ENCODE peak calls at places on chromosomes 16 and 17, in ten cellular contexts. One of them, this sample, is unnamed.

GRCh38 chr16:48101069-48101674 is 54.6 kb downstream of the ABCC12 start:
- DNase-seq in GM23338: no peak
- DNase-seq in HCT116: no peak
- DNase-seq in prostate gland: no peak
- DNase-seq in transverse colon: no peak
- DNase-seq in HL-60: no peak
- DNase-seq in esophagus muscularis mucosa: no peak
- DNase-seq in GM12892: peak
- DNase-seq in GM12891: no peak
- DNase-seq in stomach: no peak
- DNase-seq in this sample: no peak

GRCh38 chr16:896261-897199 is 74.3 kb downstream of the LMF1 start:
- DNase-seq in GM12892: no peak
- DNase-seq in stomach: no peak
- DNase-seq in HCT116: no peak
- DNase-seq in transverse colon: no peak
- DNase-seq in GM23338: no peak
- DNase-seq in HL-60: no peak
- DNase-seq in prostate gland: no peak
- DNase-seq in esophagus muscularis mucosa: no peak
- DNase-seq in GM12891: no peak
- DNase-seq in this sample: no peak

GRCh38 chr16:62406387-62406786 is 370.1 kb upstream of the CDH8 start:
- DNase-seq in stomach: no peak
- DNase-seq in GM23338: no peak
- DNase-seq in GM12891: no peak
- DNase-seq in transverse colon: no peak
- DNase-seq in HCT116: no peak
- DNase-seq in GM12892: no peak
- DNase-seq in esophagus muscularis mucosa: no peak
- DNase-seq in HL-60: no peak
- DNase-seq in prostate gland: no peak
- DNase-seq in this sample: no peak

GRCh38 chr17:40915721-40916256 is 21.7 kb downstream of the KRT23 start:
- DNase-seq in GM23338: no peak
- DNase-seq in esophagus muscularis mucosa: no peak
- DNase-seq in GM12892: no peak
- DNase-seq in stomach: no peak
- DNase-seq in HCT116: no peak
- DNase-seq in transverse colon: no peak
- DNase-seq in prostate gland: no peak
- DNase-seq in HL-60: no peak
- DNase-seq in GM12891: no peak
- DNase-seq in this sample: no peak

GRCh38 chr17:13030459-13031305 is 12.9 kb upstream of the ELAC2 start:
- DNase-seq in transverse colon: peak
- DNase-seq in GM12892: peak
- DNase-seq in HL-60: no peak
- DNase-seq in esophagus muscularis mucosa: no peak
- DNase-seq in stomach: no peak
- DNase-seq in HCT116: no peak
- DNase-seq in GM12891: peak
- DNase-seq in prostate gland: no peak
- DNase-seq in GM23338: peak
- DNase-seq in this sample: no peak

GRCh38 chr16:10642964-10643363 is 51.8 kb downstream of the TEKT5 start:
- DNase-seq in transverse colon: no peak
- DNase-seq in esophagus muscularis mucosa: no peak
- DNase-seq in GM12891: no peak
- DNase-seq in HL-60: no peak
- DNase-seq in GM12892: no peak
- DNase-seq in GM23338: no peak
- DNase-seq in prostate gland: no peak
- DNase-seq in HCT116: no peak
- DNase-seq in stomach: no peak
- DNase-seq in this sample: no peak

GRCh38 chr17:4998666-4999428 is 1.1 kb downstream of the KIF1C start:
- DNase-seq in HL-60: no peak
- DNase-seq in transverse colon: peak
- DNase-seq in esophagus muscularis mucosa: no peak
- DNase-seq in GM12891: peak
- DNase-seq in HCT116: no peak
- DNase-seq in stomach: peak
- DNase-seq in prostate gland: no peak
- DNase-seq in GM23338: peak
- DNase-seq in GM12892: no peak
- DNase-seq in this sample: peak

GRCh38 chr17:61457226-61457983 is 5.2 kb downstream of the TBX4 start:
- DNase-seq in transverse colon: no peak
- DNase-seq in esophagus muscularis mucosa: no peak
- DNase-seq in HL-60: no peak
- DNase-seq in HCT116: no peak
- DNase-seq in prostate gland: no peak
- DNase-seq in GM12892: no peak
- DNase-seq in stomach: no peak
- DNase-seq in GM12891: no peak
- DNase-seq in GM23338: peak
- DNase-seq in this sample: no peak

DNA sequence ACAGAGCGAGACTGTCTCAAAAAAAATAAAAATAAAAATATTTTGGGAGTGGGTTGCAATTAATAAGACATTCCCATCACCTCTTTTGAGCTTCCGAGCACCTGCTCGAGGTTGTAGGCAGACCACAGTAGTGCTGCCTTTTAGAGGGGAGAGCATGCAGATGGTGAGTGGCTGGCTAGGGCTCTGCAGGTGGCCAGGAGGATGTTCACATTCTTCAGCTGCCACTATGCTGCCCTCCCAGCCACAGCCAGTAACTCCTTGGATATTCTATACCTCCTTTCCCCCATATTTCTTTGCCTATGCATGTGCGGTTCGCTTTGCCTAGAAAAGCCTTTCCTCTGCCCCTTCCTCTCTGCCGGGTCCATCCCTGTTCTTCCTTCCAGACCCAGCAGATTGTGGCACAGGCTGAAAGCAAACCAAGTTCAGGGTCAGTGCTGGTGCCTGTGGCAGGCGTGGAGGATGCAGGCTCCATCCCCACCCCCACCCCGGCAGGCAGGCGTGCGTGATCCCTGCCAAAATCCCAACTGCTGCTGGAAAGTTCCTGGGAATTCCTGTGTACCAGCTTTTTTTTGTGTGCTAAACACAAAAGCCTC is 33.9 kb upstream of the CMIP start:
- DNase-seq in HCT116: no peak
- DNase-seq in GM12891: no peak
- DNase-seq in stomach: no peak
- DNase-seq in GM23338: peak
- DNase-seq in transverse colon: no peak
- DNase-seq in prostate gland: no peak
- DNase-seq in HL-60: no peak
- DNase-seq in esophagus muscularis mucosa: no peak
- DNase-seq in GM12892: no peak
- DNase-seq in this sample: no peak
- TF ChIP-seq POLR2AphosphoS5 in HCT116: no peak
- TF ChIP-seq POLR2AphosphoS5 in GM12891: no peak
- TF ChIP-seq POLR2AphosphoS5 in stomach: no peak
- TF ChIP-seq POLR2AphosphoS5 in GM23338: no peak
- TF ChIP-seq POLR2AphosphoS5 in transverse colon: no peak
- TF ChIP-seq POLR2AphosphoS5 in prostate gland: no peak
- TF ChIP-seq POLR2AphosphoS5 in HL-60: no peak
- TF ChIP-seq POLR2AphosphoS5 in esophagus muscularis mucosa: no peak
- TF ChIP-seq POLR2AphosphoS5 in GM12892: no peak
- TF ChIP-seq POLR2AphosphoS5 in this sample: no peak

DNA sequence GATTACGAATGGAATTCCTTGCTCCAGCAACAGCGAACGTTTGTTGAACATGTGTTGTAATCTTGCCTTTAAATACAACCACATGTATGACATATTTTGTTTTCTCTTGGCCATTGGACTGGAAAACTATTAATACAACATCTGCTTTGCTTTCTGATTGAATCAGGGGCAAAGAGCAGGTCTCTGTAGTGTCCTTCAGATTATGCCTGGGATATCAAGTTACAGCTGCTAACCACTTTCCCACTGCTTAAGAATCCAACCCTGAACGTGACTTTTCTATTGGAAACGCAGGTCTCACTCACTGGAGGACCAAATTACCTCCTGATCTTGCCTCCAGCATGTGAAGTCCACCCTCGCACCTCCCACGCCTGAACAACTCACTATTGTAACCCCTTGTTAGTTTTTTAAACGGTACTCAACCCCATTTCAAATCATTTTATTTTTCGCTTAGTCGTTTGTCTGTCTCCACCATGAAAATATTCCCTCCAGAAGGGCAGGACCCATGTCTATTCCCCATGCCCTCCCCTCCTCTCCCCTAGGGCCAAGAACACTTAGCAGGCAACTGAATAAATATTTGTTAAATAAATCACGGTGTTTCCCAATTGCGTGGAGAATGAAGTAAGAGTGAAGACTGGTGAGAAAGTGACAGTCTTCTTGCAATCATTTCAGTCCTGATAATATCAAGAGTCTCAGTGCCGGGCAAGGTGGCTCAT is 57.4 kb upstream of the MRTFB start:
- DNase-seq in HCT116: no peak
- DNase-seq in GM12891: no peak
- DNase-seq in GM12892: no peak
- DNase-seq in HL-60: no peak
- DNase-seq in GM23338: peak
- DNase-seq in stomach: no peak
- DNase-seq in prostate gland: no peak
- DNase-seq in transverse colon: no peak
- DNase-seq in esophagus muscularis mucosa: no peak
- DNase-seq in this sample: no peak
- TF ChIP-seq POLR2AphosphoS5 in HCT116: no peak
- TF ChIP-seq POLR2AphosphoS5 in GM12891: no peak
- TF ChIP-seq POLR2AphosphoS5 in GM12892: no peak
- TF ChIP-seq POLR2AphosphoS5 in HL-60: no peak
- TF ChIP-seq POLR2AphosphoS5 in GM23338: no peak
- TF ChIP-seq POLR2AphosphoS5 in stomach: no peak
- TF ChIP-seq POLR2AphosphoS5 in prostate gland: no peak
- TF ChIP-seq POLR2AphosphoS5 in transverse colon: peak
- TF ChIP-seq POLR2AphosphoS5 in esophagus muscularis mucosa: no peak
- TF ChIP-seq POLR2AphosphoS5 in this sample: peak

GRCh38 chr16:55274391-55274790 is 49.6 kb upstream of the IRX6 start:
- DNase-seq in GM12892: no peak
- DNase-seq in GM12891: no peak
- DNase-seq in esophagus muscularis mucosa: peak
- DNase-seq in GM23338: no peak
- DNase-seq in transverse colon: no peak
- DNase-seq in HCT116: no peak
- DNase-seq in prostate gland: no peak
- DNase-seq in HL-60: no peak
- DNase-seq in stomach: no peak
- DNase-seq in this sample: no peak

GRCh38 chr16:55273356-55273755 is 50.6 kb upstream of the IRX6 start:
- DNase-seq in GM23338: no peak
- DNase-seq in stomach: no peak
- DNase-seq in GM12891: no peak
- DNase-seq in esophagus muscularis mucosa: peak
- DNase-seq in HL-60: no peak
- DNase-seq in HCT116: no peak
- DNase-seq in GM12892: no peak
- DNase-seq in transverse colon: no peak
- DNase-seq in prostate gland: no peak
- DNase-seq in this sample: no peak

GRCh38 chr16:55277536-55277935 is 46.5 kb upstream of the IRX6 start:
- DNase-seq in transverse colon: no peak
- DNase-seq in esophagus muscularis mucosa: no peak
- DNase-seq in stomach: no peak
- DNase-seq in HL-60: no peak
- DNase-seq in HCT116: no peak
- DNase-seq in prostate gland: no peak
- DNase-seq in GM12891: no peak
- DNase-seq in GM23338: no peak
- DNase-seq in GM12892: no peak
- DNase-seq in this sample: no peak

GRCh38 chr16:55273959-55274358 is 50.0 kb upstream of the IRX6 start:
- DNase-seq in GM12891: no peak
- DNase-seq in esophagus muscularis mucosa: peak
- DNase-seq in transverse colon: no peak
- DNase-seq in GM23338: no peak
- DNase-seq in GM12892: no peak
- DNase-seq in HCT116: no peak
- DNase-seq in HL-60: no peak
- DNase-seq in stomach: no peak
- DNase-seq in prostate gland: no peak
- DNase-seq in this sample: no peak

DNA sequence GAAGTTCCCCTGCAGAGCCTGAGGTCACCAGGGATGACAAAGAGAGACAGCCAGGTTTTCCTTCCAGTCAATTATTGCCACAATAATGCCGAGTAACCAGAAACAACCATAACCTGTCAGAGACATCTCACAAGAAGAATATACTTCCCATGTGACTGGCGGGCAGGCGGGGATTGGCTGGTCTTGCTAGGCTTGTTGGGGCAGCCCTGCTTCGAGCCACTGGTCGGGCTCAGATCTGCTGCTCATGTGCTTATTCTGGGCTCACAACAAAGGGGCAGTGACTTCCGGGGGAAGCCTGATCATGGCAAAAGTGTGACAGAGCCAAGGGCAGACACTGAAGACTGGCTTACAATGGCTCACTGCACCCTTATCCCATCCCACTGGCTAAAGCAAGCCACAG is 48.1 kb upstream of the IRX6 start:
- DNase-seq in transverse colon: no peak
- DNase-seq in stomach: no peak
- DNase-seq in HCT116: no peak
- DNase-seq in GM12892: no peak
- DNase-seq in GM12891: no peak
- DNase-seq in prostate gland: no peak
- DNase-seq in GM23338: no peak
- DNase-seq in esophagus muscularis mucosa: peak
- DNase-seq in HL-60: no peak
- DNase-seq in this sample: no peak
- TF ChIP-seq POLR2AphosphoS5 in transverse colon: no peak
- TF ChIP-seq POLR2AphosphoS5 in stomach: no peak
- TF ChIP-seq POLR2AphosphoS5 in HCT116: no peak
- TF ChIP-seq POLR2AphosphoS5 in GM12892: no peak
- TF ChIP-seq POLR2AphosphoS5 in GM12891: no peak
- TF ChIP-seq POLR2AphosphoS5 in prostate gland: no peak
- TF ChIP-seq POLR2AphosphoS5 in GM23338: no peak
- TF ChIP-seq POLR2AphosphoS5 in esophagus muscularis mucosa: no peak
- TF ChIP-seq POLR2AphosphoS5 in HL-60: no peak
- TF ChIP-seq POLR2AphosphoS5 in this sample: no peak

GRCh38 chr16:2532494-2533141 is 1.4 kb upstream of the CEMP1 start:
- DNase-seq in HCT116: peak
- DNase-seq in prostate gland: peak
- DNase-seq in HL-60: no peak
- DNase-seq in GM12891: no peak
- DNase-seq in stomach: peak
- DNase-seq in transverse colon: peak
- DNase-seq in GM23338: peak
- DNase-seq in GM12892: peak
- DNase-seq in esophagus muscularis mucosa: no peak
- DNase-seq in this sample: peak

GRCh38 chr16:2535644-2536021 is 2.2 kb upstream of the PDPK1 start:
- DNase-seq in GM23338: no peak
- DNase-seq in HCT116: no peak
- DNase-seq in stomach: no peak
- DNase-seq in GM12891: no peak
- DNase-seq in transverse colon: no peak
- DNase-seq in HL-60: no peak
- DNase-seq in esophagus muscularis mucosa: no peak
- DNase-seq in GM12892: no peak
- DNase-seq in prostate gland: no peak
- DNase-seq in this sample: no peak

GRCh38 chr16:2533912-2534311 is 2.7 kb upstream of the CEMP1 start:
- DNase-seq in HCT116: no peak
- DNase-seq in HL-60: no peak
- DNase-seq in esophagus muscularis mucosa: no peak
- DNase-seq in transverse colon: no peak
- DNase-seq in prostate gland: no peak
- DNase-seq in GM12891: no peak
- DNase-seq in GM23338: no peak
- DNase-seq in GM12892: no peak
- DNase-seq in stomach: no peak
- DNase-seq in this sample: no peak

GRCh38 chr16:2531696-2532493 is 687 bp upstream of the CEMP1 start:
- DNase-seq in GM23338: peak
- DNase-seq in HCT116: peak
- DNase-seq in GM12891: peak
- DNase-seq in GM12892: peak
- DNase-seq in esophagus muscularis mucosa: peak
- DNase-seq in stomach: peak
- DNase-seq in HL-60: peak
- DNase-seq in transverse colon: peak
- DNase-seq in prostate gland: peak
- DNase-seq in this sample: peak

DNA sequence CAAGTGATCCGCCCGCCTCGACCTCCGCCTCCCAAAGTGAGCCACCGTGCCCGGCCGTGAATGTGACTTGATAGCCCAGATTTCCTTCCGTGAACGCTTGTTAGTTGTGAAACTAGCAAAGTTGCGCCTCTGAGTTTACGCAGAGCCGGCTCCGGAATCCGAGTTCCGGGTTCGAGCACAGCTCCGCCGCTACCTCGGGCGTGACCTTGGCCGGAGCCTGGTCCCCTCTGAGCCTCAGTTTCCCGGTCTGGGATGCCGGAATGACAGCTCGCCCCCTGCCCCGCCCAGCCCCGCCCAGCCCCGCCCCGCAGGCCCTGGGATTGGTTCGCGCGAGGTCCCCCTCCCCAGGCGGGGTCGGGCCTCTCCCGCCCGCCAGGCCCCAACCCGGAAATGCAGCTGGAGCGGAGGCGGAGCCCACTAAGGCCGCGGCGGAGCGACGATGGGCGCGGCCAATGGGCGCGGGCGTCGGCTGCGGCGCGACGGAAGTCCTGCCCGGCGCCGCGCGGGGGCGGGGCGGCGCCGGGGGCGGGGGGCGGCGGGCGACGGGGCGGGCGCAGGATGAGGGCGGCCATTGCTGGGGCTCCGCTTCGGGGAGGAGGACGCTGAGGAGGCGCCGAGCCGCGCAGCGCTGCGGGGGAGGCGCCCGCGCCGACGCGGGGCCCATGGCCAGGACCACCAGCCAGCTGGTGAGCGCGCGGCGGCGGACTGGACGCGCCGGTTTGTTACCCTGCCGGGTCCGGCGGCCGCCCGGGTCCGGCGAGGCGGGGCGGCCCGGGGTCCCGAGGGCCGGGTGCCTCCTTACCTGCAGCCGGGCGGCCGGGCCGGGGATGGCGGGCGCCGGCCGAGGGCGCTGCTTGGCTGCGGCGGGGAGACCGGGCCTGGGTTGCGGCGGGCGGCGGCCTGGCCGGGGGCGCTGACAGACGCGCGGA is at the start of gene PDPK1:
- DNase-seq in GM12891: peak
- DNase-seq in HL-60: peak
- DNase-seq in GM23338: peak
- DNase-seq in esophagus muscularis mucosa: peak
- DNase-seq in transverse colon: peak
- DNase-seq in stomach: peak
- DNase-seq in GM12892: peak
- DNase-seq in HCT116: peak
- DNase-seq in prostate gland: peak
- DNase-seq in this sample: peak
- TF ChIP-seq POLR2AphosphoS5 in GM12891: no peak
- TF ChIP-seq POLR2AphosphoS5 in HL-60: no peak
- TF ChIP-seq POLR2AphosphoS5 in GM23338: peak
- TF ChIP-seq POLR2AphosphoS5 in esophagus muscularis mucosa: peak
- TF ChIP-seq POLR2AphosphoS5 in transverse colon: peak
- TF ChIP-seq POLR2AphosphoS5 in stomach: no peak
- TF ChIP-seq POLR2AphosphoS5 in GM12892: peak
- TF ChIP-seq POLR2AphosphoS5 in HCT116: peak
- TF ChIP-seq POLR2AphosphoS5 in prostate gland: peak
- TF ChIP-seq POLR2AphosphoS5 in this sample: peak